ENCODE peak calls at places on chromosome 14, in four cellular contexts. X is foreskin melanocyte, A is choroid plexus epithelial cell, S is OCI-LY7. L is an unnamed sample.

GRCh38 chr14:74825008-74825407 is 50.9 kb downstream of the PROX2 start:
- DNase-seq in X (peak; percentile 6), A (peak; percentile 67), S (peak; percentile 21), L (no peak)

GRCh38 chr14:53441789-53442188 is 288.7 kb upstream of the DDHD1 start:
- DNase-seq in X (no peak), A (no peak), S (no peak), L (no peak)

GRCh38 chr14:34180428-34180827 is 229.6 kb upstream of the EGLN3 start:
- DNase-seq in X (no peak), A (no peak), S (no peak), L (no peak)

GRCh38 chr14:71532349-71532748 is 399.9 kb upstream of the RGS6 start:
- DNase-seq in X (peak; percentile 68), A (peak; percentile 80), S (no peak), L (peak; percentile 43)

GRCh38 chr14:99653618-99654017 is 8.7 kb downstream of the HHIPL1 start:
- DNase-seq in X (no peak), A (no peak), S (no peak), L (no peak)

GRCh38 chr14:103530390-103530789 is 1.4 kb downstream of the TRMT61A start:
- DNase-seq in X (no peak), A (no peak), S (no peak), L (peak; percentile 28)

GRCh38 chr14:32657081-32657480 is 281.6 kb upstream of the NPAS3 start:
- DNase-seq in X (no peak), A (peak; percentile 88), S (no peak), L (no peak)

GRCh38 chr14:91417134-91417982 is at the start of gene CCDC88C:
- DNase-seq in X (no peak), A (no peak), S (peak; percentile 84), L (peak; percentile 30)

GRCh38 chr14:92964124-92965109 is 41.5 kb downstream of the CHGA start:
- DNase-seq in X (no peak), A (no peak), S (no peak), L (no peak)

GRCh38 chr14:88269816-88270416 is 53.2 kb downstream of the KCNK10 start:
- DNase-seq in X (no peak), A (no peak), S (no peak), L (no peak)

GRCh38 chr14:73787760-73788508 is 63.7 kb upstream of the PTGR2 start:
- DNase-seq in X (no peak), A (peak; percentile 64), S (peak; percentile 41), L (peak; percentile 80)

GRCh38 chr14:81096656-81097055 is 124.1 kb downstream of the GTF2A1 start:
- DNase-seq in X (no peak), A (no peak), S (no peak), L (no peak)

GRCh38 chr14:88834883-88835431 is 10.5 kb downstream of the TTC8 start:
- DNase-seq in X (peak; percentile 83), A (peak; percentile 80), S (no peak), L (peak; percentile 28)

GRCh38 chr14:87524011-87524410 is 469.0 kb downstream of the GALC start:
- DNase-seq in X (no peak), A (no peak), S (no peak), L (no peak)

GRCh38 chr14:25041484-25041883 is 8.5 kb downstream of the STXBP6 start:
- DNase-seq in X (no peak), A (no peak), S (no peak), L (no peak)

L was measured in SK-MEL-5.